ENCODE peak calls at places on chromosome 12, in ten cellular contexts. B is A549, W is transverse colon, R is stomach, Y is tibial nerve, K is GM12878, I is K562, P is H1, X is HepG2, T is suprapubic skin. O is an unnamed sample.

GRCh38 chr12:52249041-52249461 is 16.0 kb downstream of the KRT7 start:
- DNase-seq in R (peak; percentile 84), T (no peak), Y (no peak), X (no peak), W (no peak), K (no peak), I (no peak), B (peak; percentile 71), P (no peak), O (no peak)

GRCh38 chr12:109618091-109618490 is 44.5 kb downstream of the MVK start:
- DNase-seq in B (no peak), I (no peak), P (no peak), K (no peak), W (no peak), T (no peak), R (no peak), X (no peak), Y (no peak), O (no peak)

GRCh38 chr12:95633671-95634465 is 82.6 kb upstream of the USP44 start:
- DNase-seq in T (no peak), I (no peak), Y (no peak), W (peak; percentile 28), R (no peak), B (no peak), P (no peak), K (no peak), X (no peak), O (no peak)

GRCh38 chr12:80101126-80101525 is 1.8 kb downstream of the OTOGL start:
- DNase-seq in K (no peak), Y (no peak), P (no peak), T (no peak), I (no peak), X (no peak), W (no peak), B (no peak), R (no peak), O (no peak)

GRCh38 chr12:4037747-4038312 is 164.6 kb upstream of the PARP11 start:
- DNase-seq in B (peak; percentile 42), Y (no peak), P (no peak), T (no peak), I (peak; percentile 8), W (peak; percentile 46), K (no peak), R (peak; percentile 35), X (peak; percentile 44), O (no peak)

GRCh38 chr12:48441122-48441521 is 31.2 kb upstream of the ANP32D start:
- DNase-seq in Y (no peak), B (no peak), T (no peak), K (no peak), X (no peak), W (no peak), I (no peak), R (no peak), P (no peak), O (no peak)

GRCh38 chr12:94437303-94437702 is 22.4 kb downstream of the CEP83 start:
- DNase-seq in W (no peak), Y (no peak), P (no peak), I (no peak), T (no peak), X (no peak), R (no peak), B (no peak), K (no peak), O (no peak)

GRCh38 chr12:41556176-41556575 is 368.1 kb downstream of the PDZRN4 start:
- DNase-seq in T (no peak), W (no peak), K (no peak), B (no peak), I (no peak), P (no peak), R (no peak), Y (no peak), X (no peak), O (no peak)

GRCh38 chr12:104469523-104469922 is 12.8 kb downstream of the CHST11 start:
- DNase-seq in W (no peak), X (no peak), T (no peak), P (no peak), Y (no peak), I (no peak), R (no peak), K (no peak), B (no peak), O (no peak)

GRCh38 chr12:578743-579449 is 84.3 kb downstream of the NINJ2 start:
- DNase-seq in X (no peak), K (no peak), B (peak; percentile 31), Y (peak; percentile 5), W (no peak), I (no peak), R (no peak), P (no peak), T (no peak), O (no peak)

GRCh38 chr12:62977419-62977818 is 42.5 kb upstream of the PPM1H start:
- DNase-seq in Y (no peak), R (peak; percentile 40), P (no peak), W (peak; percentile 34), X (no peak), I (no peak), K (no peak), B (peak; percentile 4), T (no peak), O (no peak)

GRCh38 chr12:29616664-29617409 is 119.4 kb upstream of the OVCH1 start:
- DNase-seq in P (no peak), I (no peak), Y (no peak), W (no peak), X (no peak), T (no peak), B (peak; percentile 11), K (no peak), R (no peak), O (no peak)

GRCh38 chr12:76246611-76247010 is 101.6 kb downstream of the BBS10 start:
- DNase-seq in T (no peak), R (no peak), K (no peak), B (no peak), W (no peak), P (no peak), X (no peak), Y (no peak), I (no peak), O (peak; percentile 37)

GRCh38 chr12:112868459-112869041 is 38.2 kb upstream of the OAS1 start:
- DNase-seq in R (no peak), K (no peak), Y (no peak), I (no peak), X (peak; percentile 21), B (no peak), W (no peak), T (no peak), P (no peak), O (no peak)

GRCh38 chr12:47307680-47308399 is 228.1 kb upstream of the AMIGO2 start:
- DNase-seq in W (peak; percentile 39), X (peak; percentile 43), I (peak; percentile 13), T (no peak), Y (no peak), R (peak; percentile 41), K (peak; percentile 31), B (peak; percentile 93), P (peak; percentile 5), O (peak; percentile 64)

GRCh38 chr12:58965568-58965967 is 45.3 kb upstream of the LRIG3 start:
- DNase-seq in B (no peak), X (no peak), K (no peak), I (no peak), Y (no peak), W (no peak), R (no peak), T (no peak), P (no peak), O (no peak)

GRCh38 chr12:51009038-51009437 is 17.1 kb downstream of the SLC11A2 start:
- DNase-seq in Y (peak; percentile 28), T (no peak), K (no peak), X (no peak), B (no peak), W (peak; percentile 57), I (no peak), P (no peak), R (peak; percentile 42), O (no peak)

DNA sequence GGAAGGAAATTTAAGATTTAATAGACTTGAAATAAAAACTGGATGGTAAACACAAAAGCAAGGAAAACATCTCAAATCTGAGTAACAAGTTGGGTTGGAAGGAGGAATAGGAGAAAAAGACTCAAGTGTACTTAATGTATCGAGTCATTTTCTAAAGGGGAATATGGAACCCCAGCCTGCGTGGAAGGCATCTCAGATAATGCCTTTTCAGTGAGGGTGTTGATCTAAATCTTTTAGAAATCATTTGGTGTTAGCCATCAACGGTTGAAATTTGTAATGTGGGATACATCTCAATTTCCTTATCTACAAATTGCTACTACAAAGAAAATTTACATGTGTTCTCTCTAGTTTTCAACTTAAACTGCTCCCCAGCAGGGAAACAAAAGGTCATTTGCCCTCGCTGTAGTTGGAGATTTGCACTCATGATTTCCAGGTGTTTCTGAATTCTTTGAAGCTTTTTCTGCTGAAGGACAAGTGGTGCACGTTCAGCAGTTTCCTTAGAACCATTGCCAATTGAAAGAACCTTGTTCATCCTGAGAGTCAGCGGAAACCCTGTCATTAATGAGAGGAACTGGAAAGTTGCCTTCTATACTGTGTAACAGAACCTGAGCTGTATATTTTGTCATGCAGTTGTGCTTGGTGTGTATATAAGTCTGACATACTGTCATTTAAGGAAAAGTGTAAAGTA is 2.2 kb downstream of the PCBP2 start:
- DNase-seq in K (no peak), B (no peak), R (no peak), P (no peak), Y (no peak), I (no peak), T (no peak), X (no peak), W (no peak), O (no peak)
- H3K4me1 ChIP-seq in K (peaks cover 5% of the 10 kb centered on the region), B (peaks cover 25% of the 10 kb centered on the region), R (peaks cover 27% of the 10 kb centered on the region), P (no peaks in the 10 kb centered on the region), Y (peaks cover 19% of the 10 kb centered on the region), I (no peaks in the 10 kb centered on the region), T (peaks cover 21% of the 10 kb centered on the region), X (peaks cover 34% of the 10 kb centered on the region), W (peaks cover 19% of the 10 kb centered on the region), O (peaks cover 18% of the 10 kb centered on the region)

GRCh38 chr12:67748761-67749075 is 100.2 kb downstream of the DYRK2 start:
- DNase-seq in W (no peak), B (peak; percentile 33), Y (no peak), T (no peak), R (no peak), P (no peak), K (no peak), X (no peak), I (no peak), O (no peak)
- TF ChIP-seq EP300 in W (no peak), B (no peak), Y (no peak), T (no peak), R (no peak), P (no peak), K (no peak), X (no peak), I (no peak), O (no peak)

DNA sequence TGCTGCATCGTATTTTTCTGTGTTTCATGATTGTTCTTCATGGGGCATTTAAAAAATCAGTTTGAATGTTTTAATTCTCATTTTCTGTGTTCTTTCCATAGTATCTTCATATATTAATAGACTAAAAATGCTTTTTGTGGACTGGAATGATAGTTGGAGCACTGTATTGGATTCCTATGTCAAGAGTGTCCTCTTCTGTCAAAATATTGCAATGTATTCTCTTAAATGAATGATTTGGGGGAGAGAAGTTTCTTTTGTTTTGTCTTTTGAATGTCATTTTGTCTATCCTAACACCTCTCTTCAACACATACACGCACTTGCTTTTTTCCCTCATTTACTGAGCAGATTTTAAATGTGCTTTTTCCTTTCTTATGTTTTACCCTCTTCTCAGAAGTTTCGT is 4.7 kb upstream of the EIF2S3B start:
- DNase-seq in K (no peak), W (no peak), T (no peak), B (peak; percentile 41), I (no peak), X (no peak), R (no peak), P (no peak), Y (no peak), O (no peak)
- TF ChIP-seq CTCF in K (no peak), W (no peak), T (no peak), B (peak; percentile 70), I (peak; percentile 19), X (peak; percentile 35), R (no peak), P (no peak), Y (no peak), O (peak; percentile 3)

GRCh38 chr12:124046206-124046740 is 73.3 kb downstream of the ZNF664 start:
- DNase-seq in W (no peak), P (no peak), X (no peak), R (no peak), K (no peak), B (no peak), T (no peak), Y (no peak), I (no peak), O (no peak)
- H3K4me1 ChIP-seq in W (no peaks in the 10 kb centered on the region), P (no peaks in the 10 kb centered on the region), X (no peaks in the 10 kb centered on the region), R (no peaks in the 10 kb centered on the region), K (no peaks in the 10 kb centered on the region), B (no peaks in the 10 kb centered on the region), T (peaks cover 8% of the 10 kb centered on the region), Y (no peaks in the 10 kb centered on the region), I (no peaks in the 10 kb centered on the region), O (peaks cover 5% of the 10 kb centered on the region)

O was measured in esophagus muscularis mucosa.